ENCODE peak calls at places on chromosomes 12 and 14, in eight cellular contexts. F, U, Y, V, W, B, Z and Q are unnamed samples.
A peak's percentile ranks its signal among the peaks of the same experiment; 100 is the strongest.

GRCh38 chr14:65769151-65769550 is 356.6 kb downstream of the FUT8 start:
- DNase-seq in V (no peak), B (no peak), U (no peak), F (no peak), Y (no peak), Z (no peak), W (no peak), Q (no peak)

GRCh38 chr12:68785358-68785757 is 22.6 kb upstream of the MDM2 start:
- DNase-seq in B (no peak), W (no peak), F (no peak), Z (no peak), U (no peak), Y (no peak), V (no peak), Q (no peak)

GRCh38 chr12:104669057-104669770 is 212.5 kb downstream of the CHST11 start:
- DNase-seq in F (peak; percentile 75), Z (no peak), Y (peak; percentile 32), V (no peak), B (no peak), U (no peak), W (no peak), Q (no peak)

GRCh38 chr12:106492893-106493292 is 89.9 kb upstream of the RFX4 start:
- DNase-seq in V (no peak), U (no peak), Y (no peak), Z (no peak), B (no peak), F (no peak), W (no peak), Q (no peak)

GRCh38 chr14:39581474-39581873 is 149.2 kb upstream of the FBXO33 start:
- DNase-seq in B (no peak), F (no peak), Y (no peak), U (no peak), V (no peak), Z (no peak), W (no peak), Q (no peak)

GRCh38 chr12:52059582-52060497 is 8.6 kb downstream of the NR4A1 start:
- DNase-seq in W (no peak), U (no peak), B (no peak), Y (no peak), V (no peak), Z (no peak), F (no peak), Q (no peak)

GRCh38 chr14:99772371-99773283 is 20.6 kb upstream of the EML1 start:
- DNase-seq in Y (no peak), Z (no peak), B (no peak), F (no peak), U (no peak), V (no peak), W (no peak), Q (no peak)

GRCh38 chr12:90090929-90091651 is 382.5 kb upstream of the ATP2B1 start:
- DNase-seq in U (no peak), Z (no peak), F (peak; percentile 65), B (no peak), Y (peak; percentile 12), W (no peak), V (no peak), Q (no peak)

GRCh38 chr12:96183734-96184370 is 10.3 kb upstream of the ELK3 start:
- DNase-seq in U (no peak), V (no peak), Z (no peak), F (no peak), W (no peak), B (no peak), Y (peak; percentile 34), Q (no peak)

GRCh38 chr12:87317302-87317701 is 711.9 kb downstream of the C12orf50 start:
- DNase-seq in W (no peak), F (no peak), Z (no peak), U (no peak), Y (peak; percentile 55), V (no peak), B (no peak), Q (no peak)

GRCh38 chr12:124921200-124922008 is 7.0 kb upstream of the UBC start:
- DNase-seq in Z (peak; percentile 51), V (peak; percentile 81), U (peak; percentile 97), W (peak; percentile 90), Y (peak; percentile 72), F (peak; percentile 66), B (peak; percentile 27), Q (no peak)

GRCh38 chr14:43041207-43041606 is 1434.5 kb downstream of the LRFN5 start:
- DNase-seq in B (no peak), W (no peak), U (no peak), V (no peak), Z (no peak), F (no peak), Y (no peak), Q (no peak)

GRCh38 chr12:131836193-131836592 is 8.0 kb downstream of the MMP17 start:
- DNase-seq in F (no peak), Z (no peak), Y (peak; percentile 22), V (no peak), B (no peak), W (no peak), U (no peak), Q (no peak)

GRCh38 chr14:54652188-54652889 is 85.4 kb downstream of the SAMD4A start:
- DNase-seq in V (no peak), Z (peak; percentile 75), Y (peak; percentile 96), W (no peak), F (peak; percentile 90), B (no peak), U (no peak), Q (no peak)

GRCh38 chr14:74326369-74327152 is 21.7 kb upstream of the VRTN start:
- DNase-seq in V (peak; percentile 85), W (no peak), F (no peak), Z (no peak), B (no peak), U (no peak), Y (no peak), Q (no peak)

GRCh38 chr12:107731376-107731775 is 29.6 kb downstream of the PRDM4 start:
- DNase-seq in Z (no peak), F (no peak), W (no peak), Y (peak; percentile 18), U (no peak), B (no peak), V (no peak), Q (no peak)

GRCh38 chr14:54593860-54594259 is 26.9 kb downstream of the SAMD4A start:
- DNase-seq in Z (no peak), Y (peak; percentile 78), F (no peak), W (no peak), B (no peak), U (no peak), V (no peak), Q (no peak)

GRCh38 chr12:71849109-71849851 is 9.7 kb downstream of the TBC1D15 start:
- DNase-seq in Y (no peak), U (no peak), B (no peak), W (no peak), V (no peak), Z (no peak), F (no peak), Q (no peak)

DNA sequence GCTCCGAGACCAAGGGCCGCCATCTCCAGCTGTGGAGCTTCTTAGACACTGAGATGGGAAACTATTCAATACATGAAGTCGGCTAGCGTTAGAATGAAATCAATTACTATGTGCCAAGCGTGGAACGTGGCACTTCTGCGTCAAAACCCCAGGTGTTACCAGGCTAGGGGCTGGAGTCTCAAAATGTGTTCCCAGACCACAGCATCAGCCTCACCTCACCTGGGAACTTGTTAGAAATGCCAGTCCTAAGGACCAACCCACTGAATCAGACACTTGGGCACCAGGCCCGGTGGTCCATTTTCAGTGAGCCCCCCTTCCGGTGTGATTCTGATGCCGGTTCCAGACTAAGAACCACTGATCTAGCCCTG is 5.0 kb upstream of the SETD1B start:
- DNase-seq in V (no peak), U (no peak), F (no peak), Z (no peak), Y (no peak), W (no peak), B (no peak), Q (no peak)
- H3K4me3 ChIP-seq in V (peak overlapping the region; percentile 43), U (peak overlapping the region; percentile 58), F (peak overlapping the region; percentile 89), Z (peak overlapping the region; percentile 80), Y (peak overlapping the region; percentile 15), W (peak overlapping the region; percentile 85), B (peak overlapping the region; percentile 32), Q (peak overlapping the region; percentile 87)

DNA sequence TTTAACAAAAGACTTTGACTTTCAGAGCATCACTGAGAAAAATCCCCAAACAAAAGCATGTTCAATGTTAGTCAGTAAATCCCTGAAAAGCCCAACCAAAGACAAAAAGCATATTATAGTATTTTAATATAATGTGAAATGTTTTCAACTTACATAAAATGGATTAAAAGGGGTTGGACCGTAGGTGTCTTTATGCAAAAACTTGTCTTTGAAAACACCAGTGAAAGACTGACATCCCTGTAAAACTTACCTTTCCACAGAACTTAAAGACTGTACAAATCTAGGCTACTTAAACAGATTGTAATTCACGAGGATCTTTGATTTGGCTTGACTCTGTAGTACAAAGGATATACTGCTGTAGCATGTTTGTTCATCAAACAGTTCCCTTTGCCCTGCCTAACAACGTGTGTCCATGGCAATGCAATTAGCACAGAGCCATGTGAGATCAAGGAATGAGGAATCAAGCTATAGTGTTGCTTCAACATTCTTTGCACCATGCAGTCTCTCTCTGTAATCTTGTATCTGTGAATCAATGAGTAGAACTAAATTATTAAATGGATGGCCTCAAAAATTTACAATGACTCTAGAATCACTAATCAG is 138.5 kb upstream of the SYT1 start:
- DNase-seq in W (no peak), F (no peak), B (no peak), V (no peak), Y (no peak), Z (no peak), U (no peak), Q (no peak)
- TF ChIP-seq POLR2AphosphoS5 in W (no peak), F (no peak), B (no peak), V (no peak), Y (no peak), Z (no peak), U (no peak), Q (no peak)

GRCh38 chr14:89366580-89367448 is 50.2 kb downstream of the FOXN3 start:
- DNase-seq in V (peak; percentile 31), Y (no peak), B (no peak), F (no peak), W (no peak), U (no peak), Z (no peak), Q (no peak)
- TF ChIP-seq POLR2A in V (no peak), Y (no peak), B (no peak), F (no peak), W (no peak), U (no peak), Z (no peak), Q (no peak)

DNA sequence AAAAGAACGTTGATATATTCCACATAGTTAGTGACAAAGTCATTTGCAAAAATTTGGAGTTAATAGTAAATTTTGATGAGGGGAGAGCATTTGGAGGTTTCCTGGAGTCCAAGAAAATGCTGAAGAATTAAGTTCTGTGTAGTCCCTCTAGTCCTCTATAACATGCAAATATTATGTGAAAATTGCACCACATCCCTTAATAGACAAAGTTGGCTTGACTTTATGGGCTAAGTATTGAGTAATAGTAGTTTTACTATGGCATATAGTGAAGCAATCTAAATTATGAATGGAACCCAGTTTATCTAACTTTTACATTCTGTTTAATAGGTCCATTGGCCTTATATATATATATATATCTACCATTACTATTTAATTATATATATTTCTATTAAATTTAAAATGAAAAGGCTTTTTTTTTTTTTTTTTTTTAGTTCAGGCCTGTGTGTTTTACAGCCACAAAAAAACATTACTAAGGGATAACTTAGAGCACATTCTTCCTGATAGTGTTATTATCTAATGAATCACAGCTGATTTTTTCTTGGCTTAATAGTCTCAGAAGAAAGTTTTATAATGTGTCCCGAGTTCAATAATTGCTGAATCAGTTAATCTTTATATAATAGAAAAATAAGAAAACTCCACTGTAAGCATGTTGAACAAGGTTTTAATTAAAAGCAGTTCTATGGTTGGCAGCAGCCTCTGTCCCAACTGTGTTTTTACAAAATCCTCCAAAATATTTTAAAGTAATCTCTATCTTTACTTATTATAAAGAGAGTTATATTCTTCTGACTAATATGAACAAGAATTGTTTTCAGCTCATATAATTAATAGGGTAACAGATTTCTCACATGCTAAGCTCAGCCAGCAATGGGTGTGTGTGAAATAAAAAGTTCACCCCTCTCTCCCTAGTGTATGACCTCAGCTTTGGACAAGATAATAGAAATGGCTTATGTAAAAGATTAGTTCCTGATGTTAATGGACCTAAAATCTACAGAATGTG is 66.7 kb upstream of the DCN start:
- DNase-seq in F (no peak), Y (no peak), B (no peak), Z (no peak), U (no peak), W (no peak), V (no peak), Q (no peak)
- H3K4me3 ChIP-seq in F (no peak overlapping the region), Y (no peak overlapping the region), B (no peak overlapping the region), Z (no peak overlapping the region), U (no peak overlapping the region), W (no peak overlapping the region), V (no peak overlapping the region), Q (no peak overlapping the region)